ENCODE peak calls at places on chromosome 15, in five cellular contexts. U is mesothelial cell of epicardium, F is endothelial cell, O is GM06990, C is neural progenitor cell. P is an unnamed sample.

GRCh38 chr15:74172751-74173544 is 562 bp upstream of the ISLR start:
- DNase-seq in F (no peak), C (peak), U (no peak), O (no peak), P (peak)

GRCh38 chr15:98983333-98983732 is 24.3 kb downstream of the PGPEP1L start:
- DNase-seq in U (no peak), C (no peak), F (no peak), O (no peak), P (peak)

GRCh38 chr15:85003593-85004312 is 22.1 kb downstream of the PDE8A start:
- DNase-seq in C (no peak), U (no peak), F (no peak), O (no peak), P (no peak)

GRCh38 chr15:74892931-74893330 is 3.1 kb downstream of the MPI start:
- DNase-seq in F (no peak), U (no peak), O (no peak), C (no peak), P (no peak)

GRCh38 chr15:32842081-32842480 is 124.3 kb downstream of the GREM1 start:
- DNase-seq in O (no peak), F (no peak), U (no peak), C (no peak), P (no peak)

GRCh38 chr15:88382482-88382983 is 84.7 kb downstream of the MRPL46 start:
- DNase-seq in U (no peak), F (no peak), O (no peak), C (no peak), P (no peak)

GRCh38 chr15:98889930-98890695 is 117.5 kb downstream of the PGPEP1L start:
- DNase-seq in O (no peak), C (no peak), U (no peak), F (no peak), P (peak)

GRCh38 chr15:56371495-56372147 is 6.4 kb downstream of the TEX9 start:
- DNase-seq in O (peak), U (no peak), C (no peak), F (no peak), P (no peak)

GRCh38 chr15:81160312-81161214 is 26.5 kb downstream of the CFAP161 start:
- DNase-seq in C (no peak), O (no peak), F (no peak), U (no peak), P (peak)

GRCh38 chr15:55218068-55218467 is 21.3 kb upstream of the RSL24D1 start:
- DNase-seq in C (no peak), F (no peak), O (no peak), U (no peak), P (no peak)

GRCh38 chr15:57375827-57376694 is at the start of gene CGNL1:
- DNase-seq in U (peak), C (peak), O (no peak), F (peak), P (no peak)

GRCh38 chr15:36426696-36427095 is 152.7 kb upstream of the CDIN1 start:
- DNase-seq in U (no peak), O (no peak), C (no peak), F (no peak), P (no peak)

GRCh38 chr15:77024273-77025065 is 29.5 kb downstream of the PSTPIP1 start:
- DNase-seq in F (peak), C (peak), O (peak), U (peak), P (peak)

GRCh38 chr15:85336870-85337269 is 43.5 kb upstream of the AKAP13 start:
- DNase-seq in C (no peak), O (no peak), F (no peak), U (no peak), P (no peak)

GRCh38 chr15:99427210-99427609 is 138.6 kb upstream of the MEF2A start:
- DNase-seq in O (no peak), U (no peak), C (no peak), F (no peak), P (no peak)

GRCh38 chr15:48823237-48823636 is 12.4 kb upstream of the CEP152 start:
- DNase-seq in C (peak), U (no peak), F (no peak), O (no peak), P (no peak)
- TF ChIP-seq CTCF in C (no peak), U (no peak), F (no peak), O (no peak), P (no peak)

GRCh38 chr15:67421105-67421504 is 99.8 kb upstream of the C15orf61 start:
- DNase-seq in F (no peak), C (no peak), U (no peak), O (no peak), P (no peak)
- TF ChIP-seq CTCF in F (no peak), C (no peak), U (no peak), O (no peak), P (no peak)

GRCh38 chr15:92596623-92597022 is 59.0 kb downstream of the FAM174B start:
- DNase-seq in O (no peak), U (no peak), F (no peak), C (no peak), P (no peak)
- TF ChIP-seq CTCF in O (no peak), U (no peak), F (no peak), C (no peak), P (no peak)

DNA sequence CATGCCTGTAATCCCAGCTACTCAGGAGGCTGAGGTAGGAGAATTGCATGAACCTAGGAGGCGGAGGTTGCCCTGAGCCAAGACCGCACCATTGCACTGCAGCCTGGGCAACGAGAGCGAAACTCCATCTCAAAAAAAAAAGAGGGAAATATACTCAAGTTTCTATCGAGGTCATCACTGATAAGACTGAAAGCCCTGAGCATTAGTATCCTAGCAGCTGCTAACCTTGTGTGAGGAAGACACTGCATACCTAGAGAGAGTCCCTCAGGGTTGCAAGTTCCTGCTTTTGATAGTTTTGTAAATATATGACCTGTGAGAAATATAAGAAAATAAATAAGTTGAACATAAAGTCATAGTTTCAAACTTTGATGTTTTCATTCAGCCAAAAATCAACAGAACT is 20.0 kb upstream of the USP3 start:
- DNase-seq in C (no peak), U (no peak), O (peak), F (no peak), P (no peak)
- TF ChIP-seq CTCF in C (no peak), U (no peak), O (no peak), F (no peak), P (no peak)

DNA sequence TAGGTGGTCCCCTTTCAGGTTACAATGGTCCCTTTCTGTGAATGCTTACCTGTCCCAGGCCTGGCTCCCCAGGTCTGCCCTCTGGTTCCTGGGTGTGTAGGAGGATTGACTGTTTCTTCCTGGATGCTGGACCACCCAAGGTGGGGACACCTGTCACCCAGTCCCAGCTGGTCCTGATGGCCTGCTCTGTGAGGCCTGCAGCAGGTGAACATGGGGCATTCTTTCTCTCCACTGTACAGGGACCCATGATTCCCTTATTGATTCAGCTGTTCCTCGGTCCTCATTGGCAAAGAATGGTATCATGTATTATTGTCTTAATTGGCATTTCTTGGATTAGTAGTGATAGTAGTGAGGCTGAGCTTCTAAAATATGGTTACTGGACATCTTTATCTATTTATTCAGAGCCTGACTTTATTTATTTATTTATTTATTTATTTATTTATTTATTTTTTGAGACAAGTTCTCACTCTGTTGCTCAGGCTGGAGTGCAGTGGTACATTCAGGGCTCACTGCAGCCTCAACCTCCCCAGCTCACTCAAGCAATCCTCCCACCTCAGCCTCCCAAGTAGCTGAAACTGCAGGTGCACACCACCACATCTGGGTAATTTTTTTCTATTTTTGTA is 8.8 kb upstream of the DNAJA4 start:
- DNase-seq in U (no peak), O (no peak), F (no peak), C (no peak), P (no peak)
- TF ChIP-seq CTCF in U (no peak), O (no peak), F (no peak), C (no peak), P (no peak)

GRCh38 chr15:60928210-60928609 is 300.9 kb downstream of the RORA start:
- DNase-seq in U (no peak), F (no peak), O (no peak), C (peak), P (no peak)
- TF ChIP-seq CTCF in U (no peak), F (no peak), O (no peak), C (no peak), P (no peak)

GRCh38 chr15:71573599-71573998 is 236.8 kb upstream of the NR2E3 start:
- DNase-seq in O (no peak), C (no peak), F (no peak), U (no peak), P (no peak)

GRCh38 chr15:71577071-71577470 is 233.3 kb upstream of the NR2E3 start:
- DNase-seq in O (no peak), C (no peak), U (no peak), F (no peak), P (no peak)

GRCh38 chr15:71572452-71573053 is 237.8 kb upstream of the NR2E3 start:
- DNase-seq in C (peak), F (peak), O (no peak), U (no peak), P (no peak)

GRCh38 chr15:71571641-71572040 is 238.7 kb upstream of the NR2E3 start:
- DNase-seq in C (no peak), O (no peak), F (no peak), U (no peak), P (no peak)

GRCh38 chr15:71575474-71576045 is 234.8 kb upstream of the NR2E3 start:
- DNase-seq in F (no peak), U (no peak), O (no peak), C (no peak), P (no peak)
- TF ChIP-seq CTCF in F (peak), U (peak), O (peak), C (peak), P (peak)

GRCh38 chr15:49900036-49900435 is 219.0 kb downstream of the ATP8B4 start:
- DNase-seq in F (no peak), U (no peak), O (no peak), C (no peak), P (no peak)

GRCh38 chr15:49900836-49901235 is 218.2 kb downstream of the ATP8B4 start:
- DNase-seq in O (no peak), C (no peak), F (no peak), U (no peak), P (no peak)

GRCh38 chr15:49902791-49903481 is 216.1 kb downstream of the ATP8B4 start:
- DNase-seq in F (no peak), U (no peak), O (no peak), C (no peak), P (no peak)

GRCh38 chr15:49904296-49904695 is 214.7 kb downstream of the ATP8B4 start:
- DNase-seq in U (no peak), O (no peak), F (no peak), C (no peak), P (no peak)

DNA sequence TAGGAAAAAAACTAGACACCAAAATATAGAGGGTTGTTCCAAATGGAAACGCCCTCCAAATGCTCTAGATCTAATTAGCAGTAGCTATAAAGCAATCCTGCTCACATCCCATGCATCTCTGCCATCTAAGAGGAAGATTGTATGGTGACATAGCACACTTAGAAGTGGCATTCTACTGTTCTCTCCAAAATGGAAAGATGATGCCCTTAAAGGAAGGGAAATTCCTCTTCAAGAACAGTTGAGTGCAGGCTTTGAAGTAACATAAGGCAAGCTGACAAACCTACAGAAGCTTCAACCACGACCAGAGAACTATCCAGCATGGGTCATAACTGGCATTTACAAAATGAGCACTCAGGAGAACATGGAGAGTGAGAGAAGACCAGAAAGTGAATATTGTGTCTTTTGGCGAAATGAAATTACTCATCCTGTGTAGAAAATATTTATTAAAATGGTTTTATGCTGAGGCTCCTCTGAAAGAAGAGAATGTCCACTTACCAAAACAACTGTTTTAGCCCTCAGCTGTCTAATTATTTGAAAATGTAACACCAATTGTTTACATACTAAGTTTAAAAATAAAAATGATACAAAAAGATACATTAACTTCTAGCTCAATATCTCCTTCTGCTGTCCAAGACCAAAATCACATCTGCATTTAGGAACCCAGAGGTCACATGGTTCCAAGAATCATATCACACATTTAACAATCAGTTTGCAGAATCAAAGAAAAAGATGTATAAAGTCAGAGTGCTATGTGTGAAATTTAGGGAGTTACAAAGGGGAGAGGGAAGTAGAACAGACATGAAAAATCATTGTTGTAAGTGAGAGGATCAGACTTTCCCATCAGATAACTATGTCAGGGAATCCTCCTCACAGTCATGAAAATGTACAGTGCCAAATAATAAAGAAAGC is 216.9 kb downstream of the ATP8B4 start:
- DNase-seq in C (no peak), O (no peak), F (no peak), U (no peak), P (no peak)
- TF ChIP-seq CTCF in C (no peak), O (no peak), F (no peak), U (no peak), P (peak)

GRCh38 chr15:69751575-69751974 is 299.0 kb downstream of the RPLP1 start:
- DNase-seq in U (no peak), C (no peak), O (no peak), F (no peak), P (no peak)
- TF ChIP-seq CTCF in U (no peak), C (no peak), O (no peak), F (no peak), P (no peak)

GRCh38 chr15:60340207-60340921 is 57.4 kb downstream of the ANXA2 start:
- DNase-seq in U (no peak), F (no peak), C (no peak), O (no peak), P (no peak)
- TF ChIP-seq CTCF in U (no peak), F (no peak), C (peak), O (peak), P (peak)